ENCODE peak calls at places on chromosomes 1 and 21, in eight cellular contexts. B, S, Y, A, M, F, P and W are unnamed samples.
A peak's percentile ranks its signal among the peaks of the same experiment; 100 is the strongest.

GRCh38 chr1:83512371-83513004 is 486.4 kb downstream of the TTLL7 start:
- DNase-seq in B (no peak), S (peak; percentile 47), Y (no peak), A (no peak), M (no peak), F (no peak), P (no peak), W (no peak)

GRCh38 chr1:162336621-162337020 is 40.0 kb downstream of the SPATA46 start:
- DNase-seq in B (no peak), S (no peak), Y (no peak), A (no peak), M (no peak), F (no peak), P (no peak), W (no peak)

GRCh38 chr1:9561429-9561828 is 22.2 kb downstream of the SLC25A33 start:
- DNase-seq in B (no peak), S (peak; percentile 96), Y (no peak), A (no peak), M (peak; percentile 55), F (no peak), P (no peak), W (no peak)

GRCh38 chr1:193192586-193192985 is 6.2 kb upstream of the B3GALT2 start:
- DNase-seq in B (no peak), S (peak; percentile 21), Y (no peak), A (no peak), M (no peak), F (no peak), P (no peak), W (no peak)

GRCh38 chr21:28993293-28993629 is 584 bp upstream of the LTN1 start:
- DNase-seq in B (no peak), S (no peak), Y (no peak), A (no peak), M (no peak), F (no peak), P (no peak), W (no peak)

GRCh38 chr21:42009018-42009830 is 936 bp downstream of the ZBTB21 start:
- DNase-seq in B (peak; percentile 93), S (peak; percentile 80), Y (peak; percentile 55), A (peak; percentile 27), M (peak; percentile 29), F (no peak), P (peak; percentile 57), W (peak; percentile 85)

GRCh38 chr1:34885405-34886247 is 26.1 kb upstream of the SMIM12 start:
- DNase-seq in B (no peak), S (no peak), Y (peak; percentile 50), A (no peak), M (no peak), F (no peak), P (peak; percentile 70), W (peak; percentile 70)

GRCh38 chr1:26768755-26769154 is 19.0 kb upstream of the PIGV start:
- DNase-seq in B (no peak), S (peak; percentile 91), Y (no peak), A (no peak), M (peak; percentile 39), F (no peak), P (no peak), W (no peak)

GRCh38 chr1:200129480-200129879 is 102.0 kb downstream of the NR5A2 start:
- DNase-seq in B (no peak), S (no peak), Y (no peak), A (no peak), M (no peak), F (no peak), P (no peak), W (no peak)

GRCh38 chr1:29513357-29513756 is 277.0 kb downstream of the PTPRU start:
- DNase-seq in B (peak; percentile 44), S (peak; percentile 77), Y (no peak), A (no peak), M (peak; percentile 80), F (no peak), P (no peak), W (no peak)

GRCh38 chr1:37660646-37661045 is 26.0 kb upstream of the RSPO1 start:
- DNase-seq in B (peak; percentile 59), S (no peak), Y (no peak), A (no peak), M (no peak), F (no peak), P (no peak), W (no peak)

GRCh38 chr1:209207701-209208286 is 375.7 kb upstream of the CAMK1G start:
- DNase-seq in B (peak; percentile 77), S (peak; percentile 69), Y (no peak), A (no peak), M (peak; percentile 76), F (peak; percentile 61), P (peak; percentile 74), W (peak; percentile 73)

GRCh38 chr1:88800382-88801051 is 90.8 kb downstream of the GTF2B start:
- DNase-seq in B (no peak), S (peak; percentile 6), Y (no peak), A (peak; percentile 9), M (peak; percentile 52), F (no peak), P (no peak), W (no peak)

GRCh38 chr1:52533710-52534109 is 19.2 kb downstream of the TUT4 start:
- DNase-seq in B (no peak), S (no peak), Y (no peak), A (no peak), M (no peak), F (no peak), P (no peak), W (no peak)

GRCh38 chr1:228185641-228185965 is 20.0 kb downstream of the IBA57 start:
- DNase-seq in B (peak; percentile 68), S (no peak), Y (no peak), A (no peak), M (no peak), F (no peak), P (no peak), W (no peak)

GRCh38 chr1:24995661-24996060 is 65.6 kb upstream of the RUNX3 start:
- DNase-seq in B (peak; percentile 56), S (no peak), Y (no peak), A (no peak), M (no peak), F (no peak), P (peak; percentile 28), W (no peak)

GRCh38 chr1:3112526-3112925 is 43.5 kb downstream of the PRDM16 start:
- DNase-seq in B (no peak), S (no peak), Y (no peak), A (no peak), M (no peak), F (no peak), P (no peak), W (no peak)

GRCh38 chr1:72397786-72398185 is 115.4 kb upstream of the NEGR1 start:
- DNase-seq in B (no peak), S (peak; percentile 56), Y (no peak), A (no peak), M (peak; percentile 68), F (no peak), P (no peak), W (no peak)

GRCh38 chr1:209513226-209513625 is 70.3 kb upstream of the CAMK1G start:
- DNase-seq in B (no peak), S (peak; percentile 70), Y (no peak), A (no peak), M (peak; percentile 61), F (no peak), P (no peak), W (no peak)

GRCh38 chr1:26161408-26162219 is 2.7 kb downstream of the FAM110D start:
- DNase-seq in B (peak; percentile 83), S (peak; percentile 58), Y (peak; percentile 54), A (no peak), M (no peak), F (no peak), P (peak; percentile 82), W (peak; percentile 85)

GRCh38 chr1:17227358-17227915 is 21.5 kb upstream of the PADI3 start:
- DNase-seq in B (no peak), S (no peak), Y (no peak), A (no peak), M (no peak), F (no peak), P (no peak), W (no peak)

GRCh38 chr1:158037008-158037875 is 43.8 kb downstream of the KIRREL1 start:
- DNase-seq in B (no peak), S (no peak), Y (no peak), A (no peak), M (no peak), F (no peak), P (no peak), W (peak; percentile 69)

GRCh38 chr1:155136728-155137127 is 1.1 kb downstream of the SLC50A1 start:
- DNase-seq in B (peak; percentile 73), S (no peak), Y (no peak), A (no peak), M (no peak), F (no peak), P (no peak), W (no peak)

GRCh38 chr1:194618101-194618500 is 1431.7 kb upstream of the B3GALT2 start:
- DNase-seq in B (no peak), S (no peak), Y (no peak), A (no peak), M (no peak), F (no peak), P (no peak), W (no peak)